ENCODE peak calls at places on chromosomes 4 and X, in four cellular contexts. T is cardiac muscle cell, Y is fibroblast of villous mesenchyme, K is choroid plexus epithelial cell. D is an unnamed sample.

GRCh38 chr4:110231869-110232268 is 33.5 kb upstream of the ELOVL6 start:
- DNase-seq in T (no peak), Y (no peak), K (no peak), D (peak)

GRCh38 chr4:14260591-14260990 is 633.1 kb upstream of the BOD1L1 start:
- DNase-seq in T (no peak), Y (no peak), K (no peak), D (no peak)

GRCh38 chr4:4969298-4969697 is 50.0 kb downstream of the CYTL1 start:
- DNase-seq in T (no peak), Y (peak), K (no peak), D (peak)

GRCh38 chr4:185640809-185641675 is 105.7 kb upstream of the PDLIM3 start:
- DNase-seq in T (peak), Y (peak), K (peak), D (peak)

GRCh38 chr4:177297781-177298391 is 11.8 kb upstream of the NEIL3 start:
- DNase-seq in T (no peak), Y (no peak), K (no peak), D (no peak)

GRCh38 chrX:9688833-9689232 is 76.8 kb downstream of the GPR143 start:
- DNase-seq in T (no peak), Y (no peak), K (no peak), D (no peak)

GRCh38 chr4:128858875-128859696 is 49.6 kb downstream of the JADE1 start:
- DNase-seq in T (no peak), Y (peak), K (peak), D (no peak)

GRCh38 chr4:4182835-4183568 is 43.7 kb downstream of the OTOP1 start:
- DNase-seq in T (peak), Y (peak), K (peak), D (no peak)

GRCh38 chr4:7101692-7102515 is 34.0 kb upstream of the GRPEL1 start:
- DNase-seq in T (peak), Y (peak), K (peak), D (peak)

GRCh38 chr4:41963105-41963504 is 18.5 kb upstream of the DCAF4L1 start:
- DNase-seq in T (peak), Y (peak), K (peak), D (peak)

GRCh38 chr4:8289151-8289750 is 19.7 kb downstream of the HTRA3 start:
- DNase-seq in T (no peak), Y (no peak), K (no peak), D (no peak)

GRCh38 chr4:182885738-182886077 is 31.5 kb downstream of the DCTD start:
- DNase-seq in T (no peak), Y (peak), K (peak), D (no peak)

GRCh38 chr4:5218376-5219069 is 167.2 kb downstream of the STK32B start:
- DNase-seq in T (no peak), Y (no peak), K (no peak), D (no peak)

GRCh38 chr4:145878501-145879435 is 59.9 kb downstream of the ZNF827 start:
- DNase-seq in T (no peak), Y (peak), K (peak), D (no peak)

DNA sequence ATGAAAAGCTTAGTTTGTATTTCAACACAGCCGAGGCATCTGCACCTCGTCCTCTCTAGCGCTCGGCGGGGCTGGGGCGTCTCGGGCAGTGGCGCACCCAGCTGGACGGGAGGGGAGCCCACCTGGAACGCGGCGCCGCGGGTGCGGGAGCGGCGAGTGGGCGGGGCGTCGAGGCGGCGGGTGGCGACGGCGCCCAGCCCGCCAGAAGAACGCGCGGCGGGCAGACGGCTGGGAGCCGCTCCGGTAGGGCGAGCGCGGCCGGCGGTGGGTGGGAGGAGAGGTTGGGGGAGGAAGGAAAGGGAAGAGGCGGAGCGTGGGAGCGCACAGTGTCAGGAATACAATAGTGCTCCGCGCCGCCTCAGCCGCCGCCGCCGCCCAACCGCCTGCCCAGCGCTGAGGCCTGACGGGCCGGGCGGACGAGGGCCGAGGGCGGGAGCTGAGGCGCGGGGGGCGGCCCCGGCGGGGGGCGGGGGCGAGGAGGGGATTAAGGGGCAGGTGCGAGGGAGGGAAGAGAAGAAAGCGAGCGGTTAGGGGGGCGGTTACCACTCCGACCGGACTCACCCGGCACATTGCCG is at the start of gene JADE3:
- DNase-seq in T (peak), Y (peak), K (peak), D (peak)
- H3K4me3 ChIP-seq in T (peak), Y (peak), K (peak), D (peak)

DNA sequence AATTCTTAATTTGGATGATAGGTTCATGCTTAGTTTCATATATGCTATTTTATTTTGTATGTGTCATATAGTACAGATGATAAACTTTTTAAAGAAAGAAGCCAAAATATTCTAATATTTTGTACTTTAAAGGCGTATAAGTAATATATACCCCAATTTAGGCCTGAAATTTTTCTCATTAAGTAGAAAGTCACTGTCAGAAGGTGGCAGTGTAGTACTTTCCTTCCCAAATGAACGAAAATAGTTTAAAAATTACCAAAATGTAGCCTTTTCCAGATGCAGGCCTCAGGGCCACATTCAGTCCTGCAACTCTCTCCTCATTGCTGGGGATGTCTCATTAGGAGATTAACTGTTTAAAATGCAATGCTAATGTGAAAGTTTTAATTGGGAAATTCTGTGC is 1263.6 kb downstream of the C4orf33 start:
- DNase-seq in T (no peak), Y (peak), K (peak), D (peak)
- TF ChIP-seq CTCF in T (peak), Y (peak), K (peak), D (peak)

DNA sequence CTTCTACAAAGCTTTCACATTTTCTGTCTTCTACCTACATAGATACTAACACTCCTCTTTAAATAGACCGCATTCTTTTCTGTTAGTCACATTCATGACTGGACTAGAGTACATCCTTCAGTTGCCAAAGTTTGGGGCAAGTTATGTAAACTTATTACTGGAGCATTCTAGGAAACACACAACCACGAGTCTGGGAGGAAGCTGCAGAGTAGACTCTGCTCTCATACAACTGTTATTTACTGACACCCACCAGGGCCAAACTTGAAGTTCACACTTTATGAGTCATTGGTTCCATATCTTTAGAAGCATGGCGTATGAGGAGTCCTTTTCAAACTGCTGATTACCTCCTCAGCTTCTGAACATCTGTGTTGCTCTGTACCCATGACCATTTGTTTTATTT is 87.0 kb downstream of the RNF150 start:
- DNase-seq in T (no peak), Y (peak), K (peak), D (peak)
- H3K4me3 ChIP-seq in T (no peak), Y (no peak), K (no peak), D (no peak)

GRCh38 chrX:107659768-107660167 is 31.5 kb downstream of the PRPS1 start:
- DNase-seq in T (peak), Y (peak), K (peak), D (peak)
- TF ChIP-seq CTCF in T (peak), Y (peak), K (peak), D (peak)